ENCODE peak calls at places on chromosomes 4 and X, in six cellular contexts. U is naive thymus-derived CD8-positive, alpha-beta T cell; T is testis; F is activated naive CD4-positive, alpha-beta T cell treated with anti-CD3 and anti-CD28 coated beads for 36 hours; Q is activated T-helper 1 cell treated with anti-CD3 and anti-CD28 coated beads, Interleukin-12 subunit alpha, Interleukin-12 subunit beta, Interleukin-2, Interleukin-4 antibody, amounts not matched to agents 30 ng/mL and 10 ng/mL and 1 ng/mL, durations not matched to agents 14 hours and 24 hours and 36 hours; S is head of caudate nucleus. J is an unnamed sample.

GRCh38 chr4:48296330-48296729 is 26.7 kb upstream of the TEC start:
- DNase-seq in U (no peak), T (no peak), F (no peak), Q (no peak), S (no peak), J (no peak)

GRCh38 chr4:92304636-92305035 is 870 bp downstream of the GRID2 start:
- DNase-seq in U (no peak), T (peak; percentile 14), F (no peak), Q (no peak), S (peak; percentile 32), J (no peak)

GRCh38 chrX:97326456-97326855 is 442.7 kb downstream of the RPA4 start:
- DNase-seq in U (no peak), T (no peak), F (no peak), Q (no peak), S (no peak), J (no peak)

GRCh38 chrX:120402363-120402762 is 40.5 kb downstream of the ATP1B4 start:
- DNase-seq in U (no peak), T (no peak), F (no peak), Q (no peak), S (no peak), J (no peak)

GRCh38 chrX:50920132-50920531 is 9.6 kb downstream of the BMP15 start:
- DNase-seq in U (no peak), T (no peak), F (no peak), Q (no peak), S (no peak), J (no peak)

GRCh38 chr4:168587326-168588125 is 90.7 kb downstream of the PALLD start:
- DNase-seq in U (no peak), T (no peak), F (no peak), Q (no peak), S (no peak), J (no peak)

GRCh38 chr4:27692098-27692679 is 831.5 kb downstream of the STIM2 start:
- DNase-seq in U (no peak), T (peak; percentile 30), F (no peak), Q (no peak), S (no peak), J (no peak)

GRCh38 chr4:10161840-10162239 is 45.2 kb upstream of the WDR1 start:
- DNase-seq in U (no peak), T (no peak), F (peak; percentile 82), Q (peak; percentile 37), S (no peak), J (no peak)

GRCh38 chrX:40542208-40542607 is 38.6 kb upstream of the ATP6AP2 start:
- DNase-seq in U (no peak), T (no peak), F (no peak), Q (no peak), S (no peak), J (no peak)

GRCh38 chr4:115491686-115492085 is 378.3 kb upstream of the NDST4 start:
- DNase-seq in U (no peak), T (no peak), F (no peak), Q (no peak), S (no peak), J (no peak)

GRCh38 chrX:136710324-136710951 is 62.5 kb downstream of the CD40LG start:
- DNase-seq in U (no peak), T (no peak), F (peak; percentile 33), Q (no peak), S (no peak), J (no peak)

GRCh38 chr4:77104405-77105292 is 28.9 kb upstream of the CCNI start:
- DNase-seq in U (no peak), T (peak; percentile 73), F (no peak), Q (no peak), S (peak; percentile 37), J (no peak)

GRCh38 chr4:94995684-94996394 is 238.1 kb downstream of the BMPR1B start:
- DNase-seq in U (no peak), T (peak; percentile 17), F (peak; percentile 38), Q (no peak), S (no peak), J (no peak)

GRCh38 chrX:139862208-139862607 is 70.6 kb downstream of the ATP11C start:
- DNase-seq in U (no peak), T (no peak), F (no peak), Q (no peak), S (no peak), J (no peak)

GRCh38 chr4:54277691-54278090 is 48.6 kb downstream of the PDGFRA start:
- DNase-seq in U (no peak), T (no peak), F (peak; percentile 7), Q (peak; percentile 1), S (no peak), J (no peak)

GRCh38 chr4:113556382-113557134 is 205.0 kb downstream of the CAMK2D start:
- DNase-seq in U (no peak), T (no peak), F (no peak), Q (no peak), S (no peak), J (no peak)

GRCh38 chr4:8287606-8288280 is 18.2 kb downstream of the HTRA3 start:
- DNase-seq in U (no peak), T (no peak), F (no peak), Q (no peak), S (no peak), J (no peak)

GRCh38 chr4:140743194-140743931 is 12.8 kb downstream of the TBC1D9 start:
- DNase-seq in U (no peak), T (no peak), F (no peak), Q (no peak), S (no peak), J (no peak)

GRCh38 chr4:153002110-153002509 is 66.0 kb downstream of the FHDC1 start:
- DNase-seq in U (no peak), T (no peak), F (no peak), Q (no peak), S (no peak), J (no peak)

GRCh38 chr4:181684310-181684709 is 558.9 kb upstream of the TENM3 start:
- DNase-seq in U (no peak), T (no peak), F (no peak), Q (no peak), S (no peak), J (no peak)

GRCh38 chr4:151983854-151984253 is 223.0 kb upstream of the GATB start:
- DNase-seq in U (no peak), T (peak; percentile 21), F (no peak), Q (no peak), S (no peak), J (no peak)

GRCh38 chrX:125090046-125090445 is 229.6 kb upstream of the TEX13C start:
- DNase-seq in U (no peak), T (no peak), F (no peak), Q (no peak), S (no peak), J (no peak)

GRCh38 chr4:68864438-68865177 is 48.8 kb downstream of the UGT2B10 start:
- DNase-seq in U (no peak), T (no peak), F (no peak), Q (no peak), S (no peak), J (no peak)

GRCh38 chrX:78329486-78329885 is 2.1 kb upstream of the CYSLTR1 start:
- DNase-seq in U (no peak), T (no peak), F (peak; percentile 60), Q (no peak), S (no peak), J (peak; percentile 52)

GRCh38 chrX:36414056-36414455 is 494.5 kb downstream of the CFAP47 start:
- DNase-seq in U (no peak), T (no peak), F (no peak), Q (no peak), S (no peak), J (no peak)

GRCh38 chr4:83011779-83012630 is 1.4 kb upstream of the LIN54 start:
- DNase-seq in U (peak; percentile 15), T (peak; percentile 49), F (peak; percentile 59), Q (peak; percentile 26), S (peak; percentile 27), J (peak; percentile 29)